ENCODE peak calls at places on chromosome X, in eight cellular contexts. P is right lobe of liver; E is uterus; J is pancreas; C is neural progenitor cell; K is CD8-positive, alpha-beta T cell; A is tibial artery; F is prostate gland. U is an unnamed sample. For H3K4me1, the result is how much of the 10 kb centered on the place peaks cover.

GRCh38 chrX:49844622-49845021 is 15.5 kb downstream of the PAGE4 start:
- DNase-seq in J (no peak), C (no peak), P (no peak), E (no peak), A (no peak), K (no peak), F (no peak), U (no peak)

GRCh38 chrX:66110112-66110511 is 53.9 kb upstream of the HEPH start:
- DNase-seq in A (no peak), C (peak), P (no peak), K (no peak), J (no peak), F (no peak), E (no peak), U (no peak)

GRCh38 chrX:124736553-124737240 is 390.3 kb downstream of the SH2D1A start:
- DNase-seq in C (peak), F (no peak), P (no peak), K (peak), A (no peak), E (no peak), J (no peak), U (no peak)

GRCh38 chrX:71253253-71254091 is 468 bp downstream of the ZMYM3 start:
- DNase-seq in F (peak), J (peak), C (peak), A (no peak), P (no peak), E (peak), K (peak), U (no peak)

GRCh38 chrX:75276666-75277065 is 2.8 kb downstream of the UPRT start:
- DNase-seq in C (no peak), F (no peak), A (no peak), P (no peak), K (no peak), J (no peak), E (no peak), U (no peak)

GRCh38 chrX:69362889-69363288 is 141.2 kb upstream of the NALF2 start:
- DNase-seq in J (no peak), F (no peak), P (no peak), E (peak), C (no peak), A (no peak), K (peak), U (no peak)

GRCh38 chrX:54492340-54492739 is 3.7 kb downstream of the FGD1 start:
- DNase-seq in A (peak), P (no peak), F (no peak), E (peak), C (no peak), J (no peak), K (no peak), U (no peak)

GRCh38 chrX:131068945-131069719 is 11.0 kb downstream of the ARHGAP36 start:
- DNase-seq in J (peak), K (no peak), C (peak), F (no peak), P (no peak), E (no peak), A (no peak), U (no peak)

GRCh38 chrX:102746134-102746584 is 25.6 kb downstream of the GPRASP3 start:
- DNase-seq in J (peak), A (peak), C (peak), K (peak), P (peak), F (peak), E (peak), U (peak)

GRCh38 chrX:140815868-140816267 is 106.3 kb downstream of the LINC00632 start:
- DNase-seq in P (no peak), E (no peak), C (no peak), F (no peak), A (no peak), K (no peak), J (peak), U (no peak)

GRCh38 chrX:70168238-70169188 is 8.8 kb upstream of the DGAT2L6 start:
- DNase-seq in E (peak), C (peak), A (no peak), P (no peak), J (no peak), K (no peak), F (no peak), U (no peak)

GRCh38 chrX:633043-633654 is 2.6 kb downstream of the SHOX start:
- DNase-seq in F (no peak), E (no peak), P (no peak), C (peak), A (no peak), J (no peak), K (no peak), U (no peak)

GRCh38 chrX:80430826-80431501 is 10.7 kb downstream of the TENT5D start:
- DNase-seq in E (no peak), P (no peak), F (no peak), K (no peak), J (no peak), C (peak), A (no peak), U (no peak)

GRCh38 chrX:44816369-44816768 is 27.5 kb upstream of the DUSP21 start:
- DNase-seq in A (no peak), J (no peak), P (no peak), K (no peak), C (no peak), E (no peak), F (no peak), U (no peak)

GRCh38 chrX:2931612-2932011 is 2.5 kb upstream of the ARSD start:
- DNase-seq in F (no peak), A (no peak), E (no peak), K (no peak), P (no peak), C (peak), J (no peak), U (no peak)

GRCh38 chrX:64842492-64842891 is 133.8 kb downstream of the ZC4H2 start:
- DNase-seq in K (peak), J (no peak), F (no peak), A (no peak), P (no peak), E (no peak), C (no peak), U (no peak)

GRCh38 chrX:4825550-4825949 is 1112.1 kb upstream of the PRKX start:
- DNase-seq in C (no peak), A (no peak), E (no peak), J (no peak), F (no peak), P (no peak), K (no peak), U (no peak)

GRCh38 chrX:80550722-80551121 is 130.5 kb downstream of the TENT5D start:
- DNase-seq in F (no peak), A (no peak), J (no peak), P (no peak), C (peak), K (no peak), E (no peak), U (no peak)

DNA sequence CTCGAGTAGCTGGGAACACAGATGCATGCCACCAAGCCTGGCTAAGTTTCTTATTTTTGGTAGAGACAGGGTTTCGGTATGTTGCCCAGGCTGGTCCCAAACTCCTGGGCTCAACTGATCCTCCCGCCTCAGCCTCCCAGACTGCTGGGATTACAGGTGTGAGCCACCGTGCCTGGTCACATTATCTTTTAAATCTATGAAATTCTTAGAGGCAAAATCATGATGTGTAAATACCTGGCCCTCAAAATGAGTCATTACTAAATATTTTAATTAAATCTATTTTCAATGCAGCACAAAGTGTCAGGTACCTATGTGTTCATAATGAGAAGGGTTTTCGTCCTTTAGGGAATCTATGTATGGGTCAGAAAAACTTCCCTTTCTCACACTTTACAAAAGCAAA is 222.5 kb upstream of the GPC4 start:
- DNase-seq in J (no peak), K (no peak), F (no peak), P (no peak), C (no peak), A (no peak), E (no peak), U (no peak)
- TF ChIP-seq CTCF in J (no peak), K (no peak), F (no peak), P (no peak), C (no peak), A (no peak), E (no peak), U (no peak)

GRCh38 chrX:40471965-40472648 is 108.7 kb upstream of the ATP6AP2 start:
- DNase-seq in P (no peak), F (peak), K (peak), E (peak), J (peak), A (no peak), C (peak), U (peak)
- H3K27ac ChIP-seq in P (no peak), F (peak), K (no peak), E (peak), J (peak), A (no peak), C (no peak), U (no peak)

GRCh38 chrX:132404266-132404665 is 84.6 kb downstream of the MBNL3 start:
- DNase-seq in F (no peak), K (no peak), C (no peak), E (no peak), P (no peak), J (no peak), A (no peak), U (no peak)
- H3K4me1 ChIP-seq in F (under half), K (under half), C (under half), E (under half), P (under half), J (under half), A (under half), U (under half)

GRCh38 chrX:48465336-48465933 is 4.6 kb downstream of the SLC38A5 start:
- DNase-seq in C (no peak), E (no peak), F (no peak), K (no peak), A (no peak), P (peak), J (no peak), U (no peak)
- TF ChIP-seq CTCF in C (no peak), E (no peak), F (no peak), K (no peak), A (no peak), P (no peak), J (no peak), U (no peak)

DNA sequence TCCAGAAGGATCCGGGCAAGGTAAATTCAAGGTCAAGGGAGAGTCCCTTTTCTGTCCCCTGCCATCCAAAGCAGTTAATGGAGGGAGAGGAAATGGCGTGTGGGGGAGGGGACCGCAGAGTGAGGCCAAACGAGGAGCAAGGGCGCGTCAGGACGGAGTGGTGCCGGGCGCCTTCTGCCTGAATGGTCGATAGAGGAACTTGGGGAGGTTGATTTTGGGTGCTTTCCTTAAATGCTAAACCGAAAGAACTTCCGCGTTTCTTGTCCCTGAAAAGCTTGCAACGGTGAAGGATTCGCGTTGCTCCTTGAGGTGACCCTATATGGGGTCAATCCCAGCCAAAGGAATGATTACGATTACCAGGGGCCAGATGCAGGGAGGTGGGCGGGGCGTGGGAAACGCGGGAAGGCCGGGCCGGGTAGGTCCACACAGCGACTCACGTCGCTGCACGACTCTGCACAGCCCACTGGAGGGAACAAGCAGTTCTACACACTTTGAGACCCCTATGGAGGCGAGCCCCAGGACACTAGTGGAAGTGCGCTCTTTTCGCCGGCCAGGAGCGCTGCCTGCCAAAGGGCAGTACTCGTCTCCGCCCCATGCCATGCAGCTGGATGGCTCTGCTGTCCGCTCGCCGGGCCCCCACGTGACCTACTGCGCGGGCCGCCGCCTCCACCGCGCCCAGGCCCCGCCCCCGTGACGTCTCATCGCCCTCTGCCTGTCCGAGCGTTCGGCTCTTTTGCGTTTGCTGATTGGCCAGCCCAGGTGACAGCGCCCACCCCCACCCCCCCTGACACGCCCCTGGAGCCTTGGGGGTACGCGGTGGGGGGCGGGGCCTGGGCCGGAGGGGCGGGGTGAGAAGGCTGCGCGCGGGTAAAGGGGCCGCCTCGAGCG is 452 bp upstream of the GK start:
- DNase-seq in J (peak), A (peak), P (peak), F (peak), C (peak), E (peak), K (peak), U (peak)
- H3K27ac ChIP-seq in J (peak), A (peak), P (peak), F (peak), C (no peak), E (peak), K (peak), U (peak)

GRCh38 chrX:154731203-154731602 is 19.7 kb downstream of the GAB3 start:
- DNase-seq in C (no peak), E (no peak), A (no peak), P (no peak), F (no peak), J (no peak), K (no peak), U (no peak)
- H3K4me1 ChIP-seq in C (under half), E (under half), A (half or more), P (under half), F (under half), J (under half), K (half or more), U (half or more)

GRCh38 chrX:28697732-28698131 is 110.5 kb downstream of the IL1RAPL1 start:
- DNase-seq in A (no peak), J (no peak), F (no peak), P (no peak), C (no peak), K (no peak), E (no peak), U (no peak)

GRCh38 chrX:28701222-28701621 is 114.0 kb downstream of the IL1RAPL1 start:
- DNase-seq in E (no peak), J (no peak), C (no peak), F (no peak), A (no peak), K (no peak), P (no peak), U (no peak)
- TF ChIP-seq CTCF in E (no peak), J (no peak), C (peak), F (no peak), A (no peak), K (no peak), P (no peak), U (no peak)